ENCODE peak calls at places on chromosomes 12 and 14, in four cellular contexts. O, P, C and X are unnamed samples.

GRCh38 chr12:74538491-74539258 is 1.0 kb downstream of the ATXN7L3B start:
- DNase-seq in O (no peak), P (peak), C (peak), X (no peak)

GRCh38 chr14:95056476-95056875 is 100.9 kb downstream of the DICER1 start:
- DNase-seq in O (no peak), P (peak), C (no peak), X (peak)

GRCh38 chr12:105013892-105014291 is 27.8 kb downstream of the NOPCHAP1 start:
- DNase-seq in O (no peak), P (no peak), C (no peak), X (no peak)

GRCh38 chr12:6946033-6946919 is 2.5 kb downstream of the C12orf57 start:
- DNase-seq in O (no peak), P (peak), C (peak), X (no peak)

GRCh38 chr12:57460457-57461325 is 1.1 kb downstream of the GLI1 start:
- DNase-seq in O (no peak), P (peak), C (no peak), X (no peak)

GRCh38 chr14:104114421-104115130 is 23.8 kb upstream of the KIF26A start:
- DNase-seq in O (no peak), P (no peak), C (peak), X (no peak)

GRCh38 chr12:47356129-47356622 is 276.4 kb upstream of the AMIGO2 start:
- DNase-seq in O (no peak), P (no peak), C (no peak), X (no peak)

GRCh38 chr14:100383727-100384158 is 60.6 kb downstream of the SLC25A47 start:
- DNase-seq in O (no peak), P (peak), C (peak), X (peak)

GRCh38 chr14:104931771-104932675 is 7.3 kb downstream of the PLD4 start:
- DNase-seq in O (no peak), P (no peak), C (no peak), X (peak)

GRCh38 chr12:19850341-19851065 is 411.2 kb downstream of the AEBP2 start:
- DNase-seq in O (peak), P (no peak), C (no peak), X (no peak)

GRCh38 chr14:36221097-36221496 is 44.6 kb upstream of the PTCSC3 start:
- DNase-seq in O (no peak), P (no peak), C (no peak), X (no peak)

GRCh38 chr12:111202237-111202592 is 166.7 kb downstream of the PHETA1 start:
- DNase-seq in O (no peak), P (no peak), C (no peak), X (no peak)

GRCh38 chr12:52278931-52279682 is 4.7 kb downstream of the KRT86 start:
- DNase-seq in O (no peak), P (peak), C (peak), X (peak)

GRCh38 chr12:112750971-112751370 is 40.6 kb upstream of the RPH3A start:
- DNase-seq in O (no peak), P (no peak), C (no peak), X (no peak)

GRCh38 chr14:67722293-67722692 is 20.6 kb downstream of the RDH12 start:
- DNase-seq in O (no peak), P (peak), C (no peak), X (peak)

GRCh38 chr14:22471545-22472121 is 117.4 kb downstream of the DAD1 start:
- DNase-seq in O (no peak), P (peak), C (no peak), X (peak)

GRCh38 chr12:113222730-113223531 is 1.7 kb downstream of the TPCN1 start:
- DNase-seq in O (no peak), P (peak), C (peak), X (no peak)

GRCh38 chr12:130413909-130414308 is 76.2 kb downstream of the PIWIL1 start:
- DNase-seq in O (no peak), P (no peak), C (no peak), X (no peak)

GRCh38 chr12:1880153-1880845 is 38.2 kb downstream of the CACNA2D4 start:
- DNase-seq in O (no peak), P (no peak), C (no peak), X (no peak)

GRCh38 chr14:93012516-93013367 is 89.8 kb downstream of the CHGA start:
- DNase-seq in O (no peak), P (no peak), C (no peak), X (no peak)

GRCh38 chr14:35368583-35368982 is 36.0 kb downstream of the NFKBIA start:
- DNase-seq in O (no peak), P (no peak), C (no peak), X (no peak)

GRCh38 chr12:120132863-120133385 is 16.4 kb upstream of the RAB35 start:
- DNase-seq in O (no peak), P (no peak), C (peak), X (no peak)

GRCh38 chr14:92546347-92547053 is 32.9 kb downstream of the RIN3 start:
- DNase-seq in O (no peak), P (no peak), C (no peak), X (no peak)

GRCh38 chr12:55736780-55737580 is 5.9 kb upstream of the GDF11 start:
- DNase-seq in O (no peak), P (peak), C (peak), X (peak)

GRCh38 chr14:35394326-35394725 is 10.2 kb downstream of the NFKBIA start:
- DNase-seq in O (no peak), P (no peak), C (no peak), X (no peak)

GRCh38 chr12:47573146-47573659 is 132.6 kb downstream of the RPAP3 start:
- DNase-seq in O (no peak), P (no peak), C (no peak), X (no peak)

GRCh38 chr14:42224053-42224888 is 617.6 kb downstream of the LRFN5 start:
- DNase-seq in O (peak), P (peak), C (peak), X (peak)

GRCh38 chr14:60350366-60350720 is 101.3 kb downstream of the PPM1A start:
- DNase-seq in O (no peak), P (no peak), C (no peak), X (no peak)

GRCh38 chr12:4865246-4865645 is 44.5 kb upstream of the KCNA1 start:
- DNase-seq in O (no peak), P (no peak), C (no peak), X (no peak)

GRCh38 chr12:124397807-124398577 is 103.1 kb downstream of the RFLNA start:
- DNase-seq in O (no peak), P (peak), C (peak), X (no peak)

GRCh38 chr12:41026151-41026550 is 162.0 kb upstream of the PDZRN4 start:
- DNase-seq in O (no peak), P (no peak), C (no peak), X (no peak)

GRCh38 chr12:45296046-45296586 is 80.2 kb downstream of the ANO6 start:
- DNase-seq in O (no peak), P (no peak), C (no peak), X (no peak)

GRCh38 chr12:45303955-45304354 is 88.1 kb downstream of the ANO6 start:
- DNase-seq in O (no peak), P (no peak), C (no peak), X (no peak)

GRCh38 chr12:45302621-45303020 is 86.7 kb downstream of the ANO6 start:
- DNase-seq in O (no peak), P (no peak), C (no peak), X (no peak)

GRCh38 chr12:45298721-45299120 is 82.8 kb downstream of the ANO6 start:
- DNase-seq in O (no peak), P (no peak), C (no peak), X (no peak)

DNA sequence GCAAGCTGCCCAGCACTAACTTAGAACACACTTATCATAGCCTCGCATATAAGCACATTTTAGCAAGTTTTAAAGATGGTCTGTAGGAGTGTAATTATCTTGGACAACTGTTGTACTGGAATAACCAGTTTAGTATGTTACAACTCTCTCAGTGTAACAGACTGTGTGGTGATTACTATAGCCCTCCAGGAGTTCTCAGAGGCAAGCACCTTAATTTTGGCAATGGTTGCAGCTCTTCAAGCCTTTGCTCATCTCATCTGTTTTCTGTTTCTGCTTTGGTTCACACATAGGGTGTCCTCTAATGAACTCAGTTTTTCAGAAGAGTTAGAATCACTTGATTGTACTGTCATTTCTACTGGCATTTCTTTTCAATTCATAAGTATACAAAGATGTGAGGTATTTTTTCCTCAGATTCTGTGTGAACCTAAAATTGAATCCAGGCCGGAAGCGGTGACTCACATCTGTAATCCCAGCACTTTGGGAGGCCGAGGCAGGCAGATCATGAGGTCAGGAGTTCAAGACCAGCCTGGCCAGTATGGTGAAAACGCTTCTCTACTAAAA is 83.3 kb downstream of the ANO6 start:
- DNase-seq in O (no peak), P (no peak), C (no peak), X (no peak)
- H3K27ac ChIP-seq in O (peak), P (peak), C (no peak), X (no peak)

GRCh38 chr12:67068204-67068731 is 200.9 kb upstream of the CAND1 start:
- DNase-seq in O (no peak), P (no peak), C (no peak), X (no peak)

GRCh38 chr12:67070307-67070600 is 198.9 kb upstream of the CAND1 start:
- DNase-seq in O (no peak), P (no peak), C (no peak), X (no peak)

GRCh38 chr12:67069451-67070306 is 199.5 kb upstream of the CAND1 start:
- DNase-seq in O (no peak), P (peak), C (peak), X (no peak)

GRCh38 chr12:67068773-67069450 is 200.2 kb upstream of the CAND1 start:
- DNase-seq in O (no peak), P (peak), C (peak), X (no peak)

DNA sequence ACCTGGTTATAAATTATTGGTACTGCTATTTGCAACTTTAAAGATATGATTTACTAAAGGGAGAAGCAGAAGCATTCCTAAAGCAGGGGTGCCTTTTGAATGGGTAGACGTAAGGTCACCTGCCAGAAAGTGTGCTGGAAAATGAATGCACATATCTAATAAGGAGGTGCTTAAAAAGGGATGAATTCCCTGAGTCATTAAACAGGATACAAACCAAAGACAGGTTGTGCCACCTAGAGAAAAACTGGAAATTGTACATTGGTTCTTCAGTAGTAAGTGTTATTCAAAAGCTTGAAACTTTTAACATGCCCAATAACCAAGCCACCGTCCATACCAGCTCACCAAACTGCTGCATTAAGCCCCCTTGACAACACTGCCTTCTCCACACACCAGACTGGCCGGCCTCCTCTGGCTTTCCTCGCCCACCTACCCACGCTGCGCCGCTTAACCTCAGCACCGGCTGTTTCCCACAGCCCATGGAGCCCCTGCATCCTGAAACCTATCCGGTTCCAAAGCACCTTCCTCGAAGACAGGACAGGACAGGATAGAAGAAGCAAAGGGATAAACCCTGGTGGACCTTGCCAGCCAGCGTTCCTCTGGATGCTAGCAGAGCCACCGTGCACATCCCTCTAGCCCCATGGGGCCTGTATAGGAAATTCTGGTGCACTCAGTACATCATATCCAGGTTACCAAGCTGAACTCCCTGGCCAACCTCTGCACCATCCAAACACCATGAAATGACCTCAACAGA is 201.5 kb upstream of the CAND1 start:
- DNase-seq in O (no peak), P (no peak), C (no peak), X (no peak)
- H3K4me3 ChIP-seq in O (peak), P (no peak), C (peak), X (peak)

GRCh38 chr12:3041558-3042164 is 35.5 kb upstream of the TSPAN9 start:
- DNase-seq in O (no peak), P (peak), C (peak), X (peak)
- TF ChIP-seq CTCF in O (peak), P (peak), C (no peak), X (peak)

GRCh38 chr14:69149461-69150244 is 3.3 kb downstream of the DCAF5 start:
- DNase-seq in O (no peak), P (no peak), C (no peak), X (no peak)
- H3K27ac ChIP-seq in O (no peak), P (peak), C (no peak), X (no peak)

GRCh38 chr12:12901158-12901791 is 9.9 kb downstream of the GPRC5A start:
- DNase-seq in O (peak), P (no peak), C (peak), X (no peak)

GRCh38 chr12:12899530-12900380 is 8.4 kb downstream of the GPRC5A start:
- DNase-seq in O (no peak), P (no peak), C (no peak), X (no peak)

GRCh38 chr12:12900786-12901157 is 9.4 kb downstream of the GPRC5A start:
- DNase-seq in O (no peak), P (no peak), C (no peak), X (no peak)

GRCh38 chr12:12903642-12904609 is 12.6 kb downstream of the GPRC5A start:
- DNase-seq in O (no peak), P (no peak), C (peak), X (no peak)

DNA sequence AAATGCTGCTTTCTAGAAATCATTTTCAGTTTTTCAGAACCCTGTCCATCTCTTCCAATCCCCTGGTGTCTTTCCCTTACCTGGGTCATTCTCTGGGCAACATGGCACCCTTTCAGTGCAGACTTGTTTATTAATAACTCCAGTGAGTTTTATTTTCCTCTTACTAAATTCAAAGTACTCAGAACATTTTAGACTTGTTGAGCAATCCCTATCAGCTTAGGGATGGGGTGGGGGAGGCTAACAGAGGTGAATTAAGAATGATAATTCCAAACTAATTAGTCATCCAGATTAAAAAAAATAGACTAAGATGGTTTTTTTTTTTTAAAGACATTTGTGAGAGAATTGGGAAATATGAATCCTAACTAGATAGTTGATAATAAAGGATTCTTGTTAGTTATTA is 10.7 kb downstream of the GPRC5A start:
- DNase-seq in O (no peak), P (no peak), C (no peak), X (no peak)
- H3K4me3 ChIP-seq in O (peak), P (no peak), C (no peak), X (no peak)

GRCh38 chr12:62519043-62519442 is 52.4 kb downstream of the MON2 start:
- DNase-seq in O (no peak), P (no peak), C (no peak), X (peak)

GRCh38 chr12:62525306-62525705 is 58.7 kb downstream of the MON2 start:
- DNase-seq in O (no peak), P (no peak), C (no peak), X (no peak)

GRCh38 chr12:62523619-62524018 is 57.0 kb downstream of the MON2 start:
- DNase-seq in O (no peak), P (no peak), C (no peak), X (no peak)

GRCh38 chr12:62520361-62520760 is 53.7 kb downstream of the MON2 start:
- DNase-seq in O (no peak), P (no peak), C (no peak), X (no peak)

GRCh38 chr12:62522984-62523383 is 56.4 kb downstream of the MON2 start:
- DNase-seq in O (no peak), P (no peak), C (no peak), X (no peak)
- TF ChIP-seq CTCF in O (no peak), P (peak), C (no peak), X (no peak)